ENCODE peak calls at places on chromosomes 16 and 17, in six cellular contexts. T, D, J, K, E and H are unnamed samples.

GRCh38 chr17:33050611-33051140 is 59.0 kb downstream of the SPACA3 start:
- DNase-seq in T (no peak), D (no peak), J (no peak), K (no peak), E (no peak), H (no peak)

GRCh38 chr17:52201764-52202571 is 43.5 kb upstream of the CA10 start:
- DNase-seq in T (no peak), D (no peak), J (no peak), K (no peak), E (no peak), H (no peak)

GRCh38 chr16:2843526-2843925 is 13.4 kb downstream of the ZG16B start:
- DNase-seq in T (no peak), D (no peak), J (no peak), K (no peak), E (no peak), H (no peak)

GRCh38 chr17:41666336-41666680 is 22.4 kb upstream of the EIF1 start:
- DNase-seq in T (peak; percentile 18), D (peak; percentile 52), J (no peak), K (peak; percentile 91), E (peak; percentile 66), H (peak; percentile 62)

GRCh38 chr16:71258371-71258770 is 27.8 kb upstream of the HYDIN start:
- DNase-seq in T (no peak), D (no peak), J (no peak), K (no peak), E (no peak), H (no peak)

GRCh38 chr17:13230908-13231307 is 213.1 kb upstream of the ELAC2 start:
- DNase-seq in T (no peak), D (no peak), J (no peak), K (no peak), E (no peak), H (no peak)

GRCh38 chr17:13601776-13602551 is at the start of gene HS3ST3A1:
- DNase-seq in T (peak; percentile 84), D (peak; percentile 82), J (peak; percentile 61), K (no peak), E (no peak), H (peak; percentile 30)

GRCh38 chr16:19137201-19137601 is 23.4 kb downstream of the ITPRIPL2 start:
- DNase-seq in T (peak; percentile 82), D (no peak), J (peak; percentile 47), K (no peak), E (no peak), H (no peak)

GRCh38 chr16:77353587-77354263 is 81.1 kb downstream of the ADAMTS18 start:
- DNase-seq in T (peak; percentile 29), D (no peak), J (no peak), K (no peak), E (no peak), H (no peak)

GRCh38 chr17:63332286-63332685 is 113.8 kb downstream of the CYB561 start:
- DNase-seq in T (peak; percentile 8), D (no peak), J (no peak), K (no peak), E (no peak), H (no peak)

GRCh38 chr16:17829826-17830225 is 359.1 kb upstream of the XYLT1 start:
- DNase-seq in T (no peak), D (no peak), J (no peak), K (no peak), E (no peak), H (no peak)

GRCh38 chr17:40312131-40312731 is 3.3 kb downstream of the RARA start:
- DNase-seq in T (peak; percentile 59), D (peak; percentile 8), J (no peak), K (no peak), E (peak; percentile 86), H (no peak)

GRCh38 chr17:45722161-45722560 is 62.0 kb upstream of the CRHR1 start:
- DNase-seq in T (peak; percentile 69), D (no peak), J (no peak), K (no peak), E (no peak), H (no peak)

GRCh38 chr17:73342549-73343167 is 30.9 kb upstream of the CDC42EP4 start:
- DNase-seq in T (peak; percentile 25), D (no peak), J (no peak), K (peak; percentile 29), E (no peak), H (no peak)

GRCh38 chr16:11901091-11901490 is 14.7 kb downstream of the GSPT1 start:
- DNase-seq in T (no peak), D (no peak), J (no peak), K (no peak), E (no peak), H (no peak)

GRCh38 chr17:34235389-34236028 is 19.6 kb upstream of the CCL2 start:
- DNase-seq in T (no peak), D (no peak), J (no peak), K (no peak), E (no peak), H (peak; percentile 41)

GRCh38 chr17:61837175-61838051 is 25.9 kb downstream of the BRIP1 start:
- DNase-seq in T (peak; percentile 85), D (peak; percentile 16), J (peak; percentile 37), K (peak; percentile 77), E (no peak), H (peak; percentile 45)

GRCh38 chr16:86680137-86680536 is 101.8 kb downstream of the FOXL1 start:
- DNase-seq in T (peak; percentile 16), D (no peak), J (no peak), K (no peak), E (peak; percentile 87), H (no peak)

GRCh38 chr16:86018487-86018886 is 119.5 kb downstream of the IRF8 start:
- DNase-seq in T (no peak), D (no peak), J (no peak), K (peak; percentile 35), E (peak; percentile 73), H (peak; percentile 43)

GRCh38 chr17:62696726-62697490 is 69.4 kb downstream of the MRC2 start:
- DNase-seq in T (no peak), D (peak; percentile 40), J (no peak), K (no peak), E (no peak), H (no peak)

GRCh38 chr16:50791522-50791921 is 49.6 kb downstream of the CYLD start:
- DNase-seq in T (no peak), D (no peak), J (no peak), K (no peak), E (no peak), H (no peak)

GRCh38 chr16:47627056-47627455 is 165.9 kb downstream of the PHKB start:
- DNase-seq in T (no peak), D (no peak), J (no peak), K (no peak), E (no peak), H (no peak)
- TF ChIP-seq CTCF in T (no peak), D (no peak), J (no peak), K (no peak), E (no peak), H (no peak)

GRCh38 chr16:88755745-88756443 is 29.1 kb downstream of the PIEZO1 start:
- DNase-seq in T (no peak), D (no peak), J (no peak), K (no peak), E (no peak), H (no peak)
- TF ChIP-seq CTCF in T (no peak), D (no peak), J (peak; percentile 4), K (no peak), E (no peak), H (no peak)

GRCh38 chr17:48636177-48637018 is 10.2 kb upstream of the HOXB9 start:
- DNase-seq in T (peak; percentile 84), D (no peak), J (no peak), K (peak; percentile 77), E (peak; percentile 82), H (peak; percentile 95)
- TF ChIP-seq CTCF in T (peak; percentile 81), D (no peak), J (peak; percentile 78), K (peak; percentile 69), E (no peak), H (peak; percentile 56)

GRCh38 chr16:84143784-84144199 is 1.2 kb downstream of the HSDL1 start:
- DNase-seq in T (no peak), D (no peak), J (no peak), K (peak; percentile 30), E (no peak), H (no peak)

GRCh38 chr16:84144301-84144858 is 597 bp downstream of the HSDL1 start:
- DNase-seq in T (peak; percentile 6), D (peak; percentile 19), J (peak; percentile 22), K (peak; percentile 36), E (no peak), H (peak; percentile 45)

GRCh38 chr16:84141143-84141670 is 3.8 kb downstream of the HSDL1 start:
- DNase-seq in T (no peak), D (no peak), J (no peak), K (peak; percentile 60), E (no peak), H (no peak)

GRCh38 chr16:84143081-84143480 is 1.9 kb downstream of the HSDL1 start:
- DNase-seq in T (no peak), D (no peak), J (no peak), K (no peak), E (no peak), H (no peak)

DNA sequence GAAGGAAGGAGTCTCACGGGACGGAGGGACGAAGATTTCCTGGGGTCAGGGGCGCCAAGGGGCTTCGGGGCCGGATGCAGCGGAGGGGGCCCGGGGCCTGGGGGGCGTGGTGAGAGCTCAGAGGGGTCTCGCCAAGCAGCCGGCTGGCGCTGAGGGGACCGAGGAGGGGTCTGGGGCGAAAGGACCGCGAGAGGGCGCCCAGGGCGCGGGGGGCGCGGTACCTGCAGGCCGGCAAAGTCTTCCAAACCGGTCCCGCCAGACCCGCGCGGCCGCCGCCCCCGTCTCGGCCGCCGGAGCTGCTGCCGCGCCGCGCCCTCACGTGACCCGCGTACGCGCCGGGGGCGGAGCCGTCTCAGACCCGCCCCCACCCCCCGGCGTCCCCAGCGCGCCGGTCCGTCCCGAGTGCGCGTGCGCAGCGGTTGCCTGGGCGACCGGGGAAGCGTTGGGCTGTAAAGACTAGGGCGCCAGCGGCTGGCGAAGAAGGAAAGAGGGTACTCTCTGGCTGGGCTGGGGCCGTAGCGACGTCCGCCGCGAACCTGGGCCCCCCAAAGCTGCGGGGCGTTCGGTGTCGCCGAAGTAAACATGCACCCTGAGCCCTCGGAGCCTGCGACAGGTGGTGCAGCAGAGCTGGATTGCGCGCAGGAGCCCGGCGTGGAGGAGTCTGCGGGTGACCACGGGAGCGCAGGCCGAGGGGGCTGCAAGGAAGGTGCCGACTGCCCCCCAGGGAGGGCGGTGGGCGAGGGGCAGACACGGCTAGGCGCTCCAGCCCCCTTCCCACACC is at the start of the genes DNAAF1 and HSDL1:
- DNase-seq in T (peak; percentile 88), D (peak; percentile 88), J (peak; percentile 98), K (peak; percentile 93), E (peak; percentile 93), H (peak; percentile 95)
- TF ChIP-seq CTCF in T (no peak), D (no peak), J (no peak), K (peak; percentile 9), E (no peak), H (no peak)

GRCh38 chr17:67500261-67500660 is 123.2 kb downstream of the PITPNC1 start:
- DNase-seq in T (peak; percentile 52), D (no peak), J (no peak), K (no peak), E (no peak), H (no peak)
- TF ChIP-seq CTCF in T (no peak), D (no peak), J (no peak), K (no peak), E (no peak), H (no peak)

DNA sequence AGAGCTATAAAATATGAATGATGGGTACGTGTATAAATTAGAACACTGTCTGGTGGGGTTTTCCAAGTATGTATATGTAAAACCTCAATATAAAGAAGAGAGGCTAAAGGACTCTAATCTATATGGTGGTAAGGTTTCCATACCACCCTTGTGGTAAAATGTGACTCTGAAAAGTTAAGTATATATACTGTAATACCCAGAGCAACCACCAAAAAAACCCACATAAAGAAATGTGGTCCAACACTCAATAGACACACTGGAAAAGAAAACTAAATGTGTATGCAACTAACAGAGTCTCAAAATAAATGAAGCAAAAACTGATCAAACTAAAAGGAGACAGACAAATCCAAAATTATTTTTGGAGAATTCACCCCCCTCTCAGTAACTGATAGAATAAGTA is 72.2 kb downstream of the XPO6 start:
- DNase-seq in T (no peak), D (no peak), J (no peak), K (no peak), E (no peak), H (no peak)
- TF ChIP-seq CTCF in T (no peak), D (no peak), J (no peak), K (no peak), E (no peak), H (no peak)